ENCODE peak calls at places on chromosomes 1 and 21, in four cellular contexts. B is SJCRH30; L is CD8-positive, alpha-beta memory T cell; Z is A673. E is an unnamed sample. For H3K4me1, the result is how much of the 10 kb centered on the place peaks cover.

GRCh38 chr1:170661646-170662411 is 2.1 kb upstream of the PRRX1 start:
- DNase-seq in B (no peak), L (no peak), Z (peak), E (no peak)

GRCh38 chr1:18100493-18101063 is 7.0 kb upstream of the IGSF21 start:
- DNase-seq in L (no peak), B (peak), Z (peak), E (no peak)

GRCh38 chr1:234647245-234647644 is 37.3 kb upstream of the IRF2BP2 start:
- DNase-seq in Z (no peak), L (no peak), B (no peak), E (no peak)

GRCh38 chr1:223273511-223273910 is 90.5 kb downstream of the SUSD4 start:
- DNase-seq in L (no peak), B (no peak), Z (no peak), E (no peak)

GRCh38 chr1:160124709-160125478 is 9.3 kb downstream of the ATP1A2 start:
- DNase-seq in Z (no peak), L (no peak), B (peak), E (no peak)

GRCh38 chr1:198929961-198930599 is 291.2 kb downstream of the PTPRC start:
- DNase-seq in B (peak), L (no peak), Z (peak), E (no peak)

GRCh38 chr1:9861371-9861770 is 37.6 kb upstream of the CLSTN1 start:
- DNase-seq in Z (no peak), L (no peak), B (no peak), E (peak)

GRCh38 chr1:188128761-188129160 is 1300.0 kb downstream of the PLA2G4A start:
- DNase-seq in L (no peak), B (peak), Z (peak), E (peak)

GRCh38 chr1:193013005-193013404 is 46.2 kb downstream of the UCHL5 start:
- DNase-seq in B (no peak), L (no peak), Z (no peak), E (no peak)

GRCh38 chr1:201565771-201566528 is 27.0 kb downstream of the NAV1 start:
- DNase-seq in Z (no peak), B (no peak), L (no peak), E (no peak)

GRCh38 chr1:5480306-5480705 is 511.9 kb downstream of the NPHP4 start:
- DNase-seq in Z (no peak), B (no peak), L (no peak), E (no peak)

GRCh38 chr1:5484451-5485165 is 507.6 kb downstream of the NPHP4 start:
- DNase-seq in B (no peak), L (no peak), Z (no peak), E (no peak)

GRCh38 chr1:5479876-5480275 is 512.3 kb downstream of the NPHP4 start:
- DNase-seq in L (no peak), Z (no peak), B (no peak), E (no peak)

GRCh38 chr1:5480906-5481305 is 511.3 kb downstream of the NPHP4 start:
- DNase-seq in Z (no peak), L (no peak), B (no peak), E (no peak)

DNA sequence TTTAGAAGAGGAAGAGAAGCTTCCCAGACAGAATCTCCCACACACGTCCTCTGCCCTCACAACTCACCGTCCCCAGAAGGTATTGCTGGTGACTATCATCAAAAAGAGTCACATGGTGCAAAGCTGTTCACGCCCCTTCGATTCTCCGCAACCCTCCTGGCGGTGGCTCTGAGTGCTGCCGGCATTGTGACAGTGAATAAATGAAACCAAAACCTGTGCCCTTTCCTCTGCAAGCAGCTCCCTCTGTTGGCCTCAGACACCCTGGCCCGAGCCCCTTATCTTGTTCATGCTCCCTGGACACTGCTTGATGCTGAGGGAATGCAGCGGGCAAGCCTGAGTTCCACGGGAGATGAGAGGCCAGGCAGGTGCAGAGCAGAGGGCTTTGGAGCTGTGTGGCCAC is 510.3 kb downstream of the NPHP4 start:
- DNase-seq in L (peak), B (no peak), Z (peak), E (no peak)
- H3K4me1 ChIP-seq in L (under half), B (under half), Z (under half), E (under half)

DNA sequence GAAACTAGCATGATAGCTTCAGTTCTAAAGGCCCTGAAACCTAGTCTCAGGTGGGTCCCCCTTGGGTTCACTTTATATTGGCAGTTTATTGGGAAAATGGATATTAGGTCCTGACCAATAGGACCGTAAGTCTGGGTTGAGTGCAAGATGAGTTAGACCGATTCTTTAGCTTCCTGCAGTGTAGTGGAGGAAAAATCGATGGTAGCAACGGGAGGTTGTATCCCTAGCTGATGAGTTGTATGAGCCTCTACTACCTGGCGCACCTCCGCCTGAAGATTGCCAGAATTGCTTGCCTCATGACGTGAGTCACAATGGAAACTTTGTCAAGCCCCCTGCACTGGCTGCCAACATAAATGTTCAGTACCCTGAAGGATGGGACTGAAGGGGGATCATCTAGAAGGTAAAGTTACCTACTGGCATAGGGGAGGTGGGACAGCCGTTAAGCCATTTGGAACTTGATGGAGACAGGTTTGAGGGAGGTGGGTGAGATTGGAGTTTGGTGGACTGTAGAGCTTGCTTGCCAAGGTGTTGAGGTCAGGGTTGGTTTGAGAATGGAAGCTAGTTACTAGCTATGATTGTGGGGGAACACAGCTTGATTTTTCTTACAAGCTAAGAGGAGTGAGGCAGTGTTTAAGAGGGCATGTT is 4.0 kb downstream of the RCC1 start:
- DNase-seq in L (no peak), Z (peak), B (no peak), E (no peak)
- H3K4me1 ChIP-seq in L (under half), Z (under half), B (under half), E (under half)

GRCh38 chr1:40661678-40662077 is 3.8 kb downstream of the RIMS3 start:
- DNase-seq in B (no peak), Z (no peak), L (no peak), E (no peak)
- H3K4me1 ChIP-seq in B (under half), Z (under half), L (under half), E (under half)

DNA sequence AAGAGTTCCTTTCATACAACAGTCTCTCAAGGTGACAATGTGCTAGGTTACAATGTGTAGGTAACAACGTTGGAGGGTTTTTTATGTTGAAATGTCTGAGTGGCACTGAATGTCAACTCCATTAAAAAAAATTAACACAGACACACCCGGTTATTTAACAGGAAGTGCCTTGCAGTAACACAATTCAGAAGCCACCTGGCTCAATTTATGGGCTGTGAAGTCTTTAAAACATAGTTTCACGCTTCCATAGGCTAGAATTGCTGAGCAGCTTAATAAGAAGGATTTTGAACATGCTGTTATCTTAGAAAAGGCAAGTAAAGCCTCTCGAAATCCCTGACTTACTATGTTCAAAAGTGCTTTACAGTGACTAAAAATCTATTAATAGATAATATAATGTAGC is 19.7 kb downstream of the SRSF4 start:
- DNase-seq in B (no peak), L (no peak), Z (peak), E (no peak)
- H3K4me1 ChIP-seq in B (under half), L (under half), Z (half or more), E (under half)

GRCh38 chr1:91781916-91782622 is 103.9 kb downstream of the TGFBR3 start:
- DNase-seq in B (no peak), Z (no peak), L (no peak), E (no peak)
- H3K4me1 ChIP-seq in B (under half), Z (under half), L (under half), E (under half)

GRCh38 chr21:45323487-45324380 is 36.0 kb upstream of the POFUT2 start:
- DNase-seq in Z (no peak), L (no peak), B (peak), E (peak)
- H3K4me1 ChIP-seq in Z (under half), L (under half), B (half or more), E (under half)

DNA sequence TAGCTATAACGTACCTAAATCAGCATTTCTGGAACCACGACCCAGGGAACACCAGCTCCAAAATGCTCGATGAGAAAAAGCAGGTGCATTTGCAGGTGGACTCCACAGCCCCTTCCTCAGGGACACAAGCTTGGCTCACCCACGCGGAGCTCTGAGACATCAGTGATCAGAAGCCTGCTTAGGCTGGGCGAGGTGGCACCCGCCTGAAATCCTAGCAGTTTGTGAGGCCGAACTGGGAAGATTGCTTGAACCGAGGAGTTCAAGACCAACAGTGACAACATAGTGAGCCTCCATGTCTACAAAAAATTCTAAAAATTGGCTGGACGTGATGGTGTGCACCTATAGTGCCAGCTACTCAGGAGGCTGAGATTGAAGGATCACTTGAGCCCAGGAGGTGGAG is 2.5 kb upstream of the TSPEAR start:
- DNase-seq in L (no peak), B (no peak), Z (no peak), E (no peak)
- H3K4me1 ChIP-seq in L (under half), B (under half), Z (under half), E (under half)

DNA sequence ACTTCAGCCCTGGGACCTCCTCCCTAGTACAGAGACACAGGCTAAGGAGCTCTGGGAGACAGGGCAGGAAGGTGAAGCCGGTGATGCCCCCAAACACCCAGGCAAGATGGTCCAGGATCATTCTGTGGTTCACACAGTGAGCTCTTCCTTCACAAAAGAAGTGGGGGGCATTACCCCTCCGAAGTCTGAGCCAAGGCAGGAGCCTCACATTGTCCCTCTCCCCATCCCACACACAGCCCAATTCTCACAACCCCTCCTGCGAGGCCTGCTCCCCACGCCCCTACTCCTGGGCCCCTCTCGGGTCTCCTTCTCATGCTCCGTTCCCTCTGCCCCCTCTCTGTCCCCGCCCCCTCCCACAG is 10.7 kb downstream of the MEF2D start:
- DNase-seq in Z (no peak), B (no peak), L (no peak), E (no peak)
- H3K4me1 ChIP-seq in Z (under half), B (half or more), L (half or more), E (under half)